ENCODE peak calls at places on chromosomes 3 and 15, in nine cellular contexts. V is HT1080; L is right cardiac atrium; K is tibial nerve; J is EH; O is activated naive CD4-positive, alpha-beta T cell; X is central memory CD4-positive, alpha-beta T cell; I is activated CD4-positive, alpha-beta T cell treated with anti-CD3 and anti-CD28 coated beads, Interleukin-2, amount 50 U/mL, for 48 hours; F is AG20443. Z is an unnamed sample.

GRCh38 chr15:81168680-81169079 is 28.0 kb upstream of the IL16 start:
- DNase-seq in J (no peak), K (no peak), I (no peak), V (no peak), L (no peak), X (no peak), O (no peak), F (no peak), Z (no peak)

GRCh38 chr3:141996437-141996836 is 120.0 kb downstream of the ATP1B3 start:
- DNase-seq in O (no peak), I (no peak), X (no peak), J (peak; percentile 55), K (no peak), L (no peak), V (no peak), F (no peak), Z (no peak)

GRCh38 chr15:67133738-67134576 is 68.6 kb downstream of the SMAD3 start:
- DNase-seq in J (no peak), V (peak; percentile 67), X (peak; percentile 83), L (no peak), O (peak; percentile 29), F (peak; percentile 24), I (peak; percentile 65), K (no peak), Z (no peak)

GRCh38 chr3:99286266-99286845 is 352.0 kb upstream of the COL8A1 start:
- DNase-seq in X (no peak), K (no peak), O (no peak), I (no peak), F (no peak), J (peak; percentile 41), V (no peak), L (no peak), Z (no peak)

GRCh38 chr3:158847466-158847849 is 45.6 kb downstream of the MFSD1 start:
- DNase-seq in J (peak; percentile 42), I (no peak), X (no peak), O (no peak), V (peak; percentile 24), K (no peak), L (no peak), F (peak; percentile 55), Z (no peak)

GRCh38 chr15:48929611-48930170 is 34.0 kb downstream of the SHC4 start:
- DNase-seq in L (no peak), O (no peak), F (no peak), V (peak; percentile 66), J (peak; percentile 87), K (no peak), X (no peak), I (no peak), Z (no peak)

GRCh38 chr3:59992578-59992977 is 942.8 kb upstream of the CFAP20DC start:
- DNase-seq in O (no peak), X (no peak), L (no peak), V (no peak), K (no peak), F (no peak), J (no peak), I (no peak), Z (no peak)

GRCh38 chr3:59798372-59799086 is 748.7 kb upstream of the CFAP20DC start:
- DNase-seq in I (no peak), X (no peak), L (no peak), K (no peak), O (no peak), F (no peak), J (no peak), V (no peak), Z (no peak)

GRCh38 chr15:99717129-99718024 is 15.9 kb downstream of the LYSMD4 start:
- DNase-seq in I (no peak), F (no peak), J (no peak), K (no peak), O (no peak), V (no peak), L (peak; percentile 79), X (no peak), Z (no peak)

GRCh38 chr3:10286596-10287295 is 6.0 kb downstream of the GHRL start:
- DNase-seq in L (no peak), X (peak; percentile 45), J (peak; percentile 62), K (no peak), O (no peak), V (peak; percentile 91), F (peak; percentile 50), I (no peak), Z (peak; percentile 42)

GRCh38 chr15:68054658-68055223 is 626 bp downstream of the PIAS1 start:
- DNase-seq in X (no peak), K (peak; percentile 27), V (no peak), L (peak; percentile 83), F (peak; percentile 58), O (peak; percentile 41), I (peak; percentile 50), J (peak; percentile 65), Z (peak; percentile 38)

GRCh38 chr3:187799942-187800637 is 54.8 kb upstream of the BCL6 start:
- DNase-seq in J (no peak), F (no peak), V (no peak), L (no peak), I (no peak), K (no peak), O (no peak), X (no peak), Z (no peak)

GRCh38 chr15:72135719-72136118 is 17.5 kb downstream of the SENP8 start:
- DNase-seq in L (no peak), O (no peak), K (no peak), V (no peak), F (no peak), X (no peak), I (no peak), J (peak; percentile 14), Z (no peak)

GRCh38 chr3:45574067-45574494 is 20.5 kb upstream of the LIMD1 start:
- DNase-seq in J (no peak), F (no peak), O (no peak), L (no peak), X (no peak), I (no peak), V (no peak), K (no peak), Z (no peak)

GRCh38 chr3:51799879-51800757 is 21.1 kb upstream of the IQCF6 start:
- DNase-seq in X (peak; percentile 44), K (no peak), O (no peak), L (no peak), V (peak; percentile 69), F (peak; percentile 67), I (no peak), J (peak; percentile 72), Z (peak; percentile 11)

GRCh38 chr15:61138151-61138550 is 91.0 kb downstream of the RORA start:
- DNase-seq in I (no peak), K (no peak), X (no peak), V (no peak), L (no peak), O (no peak), F (no peak), J (peak; percentile 6), Z (no peak)

GRCh38 chr3:196486263-196486662 is 17.3 kb downstream of the RNF168 start:
- DNase-seq in J (peak; percentile 8), K (no peak), I (peak; percentile 30), O (no peak), V (no peak), X (peak; percentile 8), L (no peak), F (no peak), Z (no peak)

GRCh38 chr3:179021119-179021903 is 50.3 kb downstream of the ZMAT3 start:
- DNase-seq in X (no peak), J (no peak), V (no peak), L (no peak), O (no peak), I (no peak), F (no peak), K (no peak), Z (no peak)

GRCh38 chr15:51099185-51099584 is 4.5 kb upstream of the TNFAIP8L3 start:
- DNase-seq in F (no peak), J (no peak), K (no peak), I (no peak), L (no peak), O (no peak), X (no peak), V (no peak), Z (no peak)

GRCh38 chr15:31342781-31343626 is 16.4 kb downstream of the KLF13 start:
- DNase-seq in J (no peak), K (no peak), F (no peak), V (no peak), O (no peak), X (no peak), L (peak; percentile 60), I (peak; percentile 47), Z (no peak)

GRCh38 chr3:142213298-142213697 is 12.1 kb downstream of the GK5 start:
- DNase-seq in L (no peak), V (no peak), I (no peak), X (no peak), K (no peak), J (no peak), F (no peak), O (no peak), Z (peak; percentile 73)

GRCh38 chr3:152589644-152590043 is 245.3 kb upstream of the P2RY1 start:
- DNase-seq in I (no peak), K (no peak), L (no peak), O (no peak), F (no peak), V (peak; percentile 32), J (no peak), X (no peak), Z (no peak)

GRCh38 chr3:42014443-42014945 is 52.6 kb upstream of the ULK4 start:
- DNase-seq in F (no peak), V (no peak), I (peak; percentile 12), X (peak; percentile 5), J (peak; percentile 35), L (no peak), O (no peak), K (no peak), Z (no peak)

GRCh38 chr3:118813472-118813871 is 221.2 kb downstream of the IGSF11 start:
- DNase-seq in X (no peak), I (no peak), L (no peak), F (no peak), O (no peak), K (no peak), V (no peak), J (no peak), Z (no peak)

GRCh38 chr15:70526221-70526973 is 237.0 kb downstream of the UACA start:
- DNase-seq in O (no peak), I (peak; percentile 19), X (no peak), F (peak; percentile 89), V (peak; percentile 63), L (no peak), J (peak; percentile 90), K (peak; percentile 23), Z (peak; percentile 89)

GRCh38 chr15:40061212-40061901 is 22.4 kb upstream of the SRP14 start:
- DNase-seq in L (no peak), F (no peak), V (no peak), I (no peak), J (no peak), X (no peak), K (no peak), O (no peak), Z (no peak)

GRCh38 chr3:39344746-39345344 is 15.3 kb downstream of the CCR8 start:
- DNase-seq in J (peak; percentile 4), V (no peak), X (no peak), I (no peak), K (no peak), F (no peak), L (no peak), O (no peak), Z (no peak)

GRCh38 chr15:100973351-100974034 is 54.3 kb downstream of the LRRK1 start:
- DNase-seq in I (no peak), F (no peak), L (no peak), V (no peak), O (no peak), J (no peak), X (no peak), K (no peak), Z (no peak)

GRCh38 chr3:156694536-156694935 is 20.1 kb downstream of the TIPARP start:
- DNase-seq in F (no peak), I (no peak), X (no peak), L (no peak), O (no peak), J (peak; percentile 66), V (peak; percentile 59), K (no peak), Z (no peak)

GRCh38 chr3:62007036-62007435 is 366.3 kb downstream of the FEZF2 start:
- DNase-seq in J (peak; percentile 92), O (no peak), I (no peak), V (no peak), F (peak; percentile 29), X (no peak), L (no peak), K (no peak), Z (no peak)

GRCh38 chr3:184360070-184360833 is 1.2 kb downstream of the CLCN2 start:
- DNase-seq in J (no peak), F (no peak), X (no peak), L (no peak), I (no peak), O (no peak), K (no peak), V (no peak), Z (no peak)

Z was measured in prostate gland.